ENCODE peak calls at places on chromosomes 13 and 19, in five cellular contexts. N is Calu3, D is ACHN, I is transverse colon, Z is SJCRH30. P is an unnamed sample.
A peak's percentile ranks its signal among the peaks of the same experiment; 100 is the strongest.

GRCh38 chr19:3224346-3225325 is at the start of gene CELF5:
- DNase-seq in I (peak; percentile 53), Z (peak; percentile 43), D (peak; percentile 43), N (peak; percentile 43), P (peak; percentile 90)

GRCh38 chr19:18310966-18311365 is 11.9 kb downstream of the LSM4 start:
- DNase-seq in Z (no peak), D (no peak), N (no peak), I (no peak), P (peak; percentile 11)

GRCh38 chr13:50594276-50594970 is 249.1 kb downstream of the DLEU7 start:
- DNase-seq in D (no peak), N (no peak), I (peak; percentile 40), Z (no peak), P (no peak)

GRCh38 chr19:9149976-9150375 is 9.8 kb downstream of the ZNF317 start:
- DNase-seq in Z (no peak), I (no peak), D (no peak), N (no peak), P (no peak)

GRCh38 chr19:50266896-50267295 is 62.3 kb downstream of the KCNC3 start:
- DNase-seq in D (no peak), N (peak; percentile 45), Z (peak; percentile 22), I (peak; percentile 46), P (peak; percentile 59)

GRCh38 chr19:35005256-35005977 is 5.3 kb downstream of the GRAMD1A start:
- DNase-seq in I (no peak), Z (no peak), D (no peak), N (no peak), P (no peak)

GRCh38 chr13:107743983-107744382 is 471.4 kb downstream of the LIG4 start:
- DNase-seq in Z (no peak), N (no peak), I (no peak), D (no peak), P (no peak)

GRCh38 chr13:101576452-101576851 is 124.0 kb downstream of the ITGBL1 start:
- DNase-seq in Z (peak; percentile 50), I (no peak), N (no peak), D (no peak), P (no peak)

GRCh38 chr13:56561327-56561726 is 579.4 kb upstream of the PRR20A start:
- DNase-seq in I (no peak), N (no peak), D (peak; percentile 13), Z (no peak), P (no peak)

GRCh38 chr13:98821372-98822237 is 69.1 kb upstream of the SLC15A1 start:
- DNase-seq in I (no peak), D (peak; percentile 11), N (no peak), Z (no peak), P (no peak)

GRCh38 chr13:52848455-52849190 is at the start of gene PCDH8:
- DNase-seq in D (no peak), Z (peak; percentile 81), N (peak; percentile 7), I (no peak), P (no peak)

GRCh38 chr13:59094149-59094548 is 1069.6 kb downstream of the DIAPH3 start:
- DNase-seq in I (no peak), N (no peak), Z (no peak), D (no peak), P (no peak)

GRCh38 chr13:103815619-103816018 is 749.4 kb upstream of the SLC10A2 start:
- DNase-seq in Z (no peak), I (no peak), N (no peak), D (no peak), P (no peak)

GRCh38 chr13:76903544-76904162 is 17.4 kb upstream of the KCTD12 start:
- DNase-seq in I (peak; percentile 65), Z (peak; percentile 51), D (peak; percentile 67), N (peak; percentile 39), P (peak; percentile 64)

GRCh38 chr13:30418075-30418715 is 4.1 kb upstream of the UBE2L5 start:
- DNase-seq in Z (peak; percentile 19), I (no peak), D (no peak), N (no peak), P (no peak)

GRCh38 chr13:76425930-76426329 is 460.3 kb downstream of the KCTD12 start:
- DNase-seq in Z (no peak), N (no peak), I (no peak), D (no peak), P (no peak)

GRCh38 chr13:97278395-97279078 is 56.4 kb downstream of the MBNL2 start:
- DNase-seq in I (no peak), Z (no peak), D (no peak), N (no peak), P (no peak)

GRCh38 chr13:22837980-22838615 is 342.7 kb upstream of the SGCG start:
- DNase-seq in I (no peak), N (no peak), D (no peak), Z (no peak), P (no peak)

GRCh38 chr19:53771133-53771532 is 53.0 kb downstream of the NLRP12 start:
- DNase-seq in D (no peak), I (no peak), N (peak; percentile 65), Z (no peak), P (no peak)

GRCh38 chr13:65966991-65967451 is 1263.1 kb downstream of the PCDH9 start:
- DNase-seq in D (peak; percentile 67), Z (peak; percentile 11), N (no peak), I (no peak), P (peak; percentile 2)

GRCh38 chr13:45861352-45861751 is 9.8 kb upstream of the SIAH3 start:
- DNase-seq in D (no peak), I (no peak), Z (no peak), N (no peak), P (no peak)

GRCh38 chr19:38683393-38684077 is 36.1 kb downstream of the ACTN4 start:
- DNase-seq in D (peak; percentile 96), Z (peak; percentile 69), I (peak; percentile 89), N (peak; percentile 99), P (peak; percentile 76)

GRCh38 chr13:19618925-19619324 is 14.5 kb upstream of the MPHOSPH8 start:
- DNase-seq in Z (no peak), I (no peak), D (peak; percentile 51), N (peak; percentile 23), P (peak; percentile 28)

GRCh38 chr19:7109678-7110289 is 40.3 kb downstream of the ZNF557 start:
- DNase-seq in Z (peak; percentile 49), N (no peak), I (no peak), D (no peak), P (no peak)

P was measured in K562.